ENCODE peak calls at places on chromosomes 3 and 15, in six cellular contexts. D is HCT116, M is left ventricle myocardium inferior, X is nephron progenitor cell, P is right atrium auricular region, Q is astrocyte of the spinal cord. G is an unnamed sample.

GRCh38 chr3:194072097-194072428 is 63.9 kb upstream of the HES1 start:
- DNase-seq in D (no peak), M (no peak), X (no peak), P (no peak), Q (peak), G (no peak)

GRCh38 chr3:185764168-185764988 is 60.5 kb downstream of the IGF2BP2 start:
- DNase-seq in D (no peak), M (no peak), X (no peak), P (no peak), Q (no peak), G (peak)

GRCh38 chr3:193812078-193812725 is 219.2 kb downstream of the OPA1 start:
- DNase-seq in D (no peak), M (no peak), X (no peak), P (no peak), Q (no peak), G (no peak)

GRCh38 chr3:114627760-114628159 is 333.9 kb downstream of the TIGIT start:
- DNase-seq in D (no peak), M (peak), X (no peak), P (peak), Q (no peak), G (no peak)

GRCh38 chr15:99954361-99955180 is 221.3 kb upstream of the LYSMD4 start:
- DNase-seq in D (no peak), M (no peak), X (no peak), P (peak), Q (peak), G (no peak)

GRCh38 chr3:22620498-22620897 is 582.6 kb upstream of the UBE2E2 start:
- DNase-seq in D (no peak), M (no peak), X (no peak), P (no peak), Q (no peak), G (no peak)

GRCh38 chr3:178189854-178190253 is 346.4 kb upstream of the KCNMB2 start:
- DNase-seq in D (no peak), M (no peak), X (no peak), P (no peak), Q (no peak), G (no peak)

GRCh38 chr3:140736863-140737460 is 59.1 kb downstream of the TRIM42 start:
- DNase-seq in D (no peak), M (peak), X (peak), P (peak), Q (peak), G (peak)

GRCh38 chr3:159740054-159740453 is 248.6 kb upstream of the IL12A start:
- DNase-seq in D (no peak), M (no peak), X (no peak), P (no peak), Q (no peak), G (no peak)

GRCh38 chr15:35566991-35567390 is 21.0 kb upstream of the DPH6 start:
- DNase-seq in D (no peak), M (no peak), X (no peak), P (no peak), Q (no peak), G (no peak)

GRCh38 chr3:49333091-49333490 is 6.8 kb downstream of the USP4 start:
- DNase-seq in D (no peak), M (no peak), X (no peak), P (no peak), Q (no peak), G (no peak)

GRCh38 chr3:49324768-49325167 is 15.1 kb downstream of the USP4 start:
- DNase-seq in D (no peak), M (no peak), X (no peak), P (no peak), Q (no peak), G (no peak)

GRCh38 chr3:49329201-49329600 is 10.7 kb downstream of the USP4 start:
- DNase-seq in D (no peak), M (no peak), X (no peak), P (no peak), Q (no peak), G (no peak)

DNA sequence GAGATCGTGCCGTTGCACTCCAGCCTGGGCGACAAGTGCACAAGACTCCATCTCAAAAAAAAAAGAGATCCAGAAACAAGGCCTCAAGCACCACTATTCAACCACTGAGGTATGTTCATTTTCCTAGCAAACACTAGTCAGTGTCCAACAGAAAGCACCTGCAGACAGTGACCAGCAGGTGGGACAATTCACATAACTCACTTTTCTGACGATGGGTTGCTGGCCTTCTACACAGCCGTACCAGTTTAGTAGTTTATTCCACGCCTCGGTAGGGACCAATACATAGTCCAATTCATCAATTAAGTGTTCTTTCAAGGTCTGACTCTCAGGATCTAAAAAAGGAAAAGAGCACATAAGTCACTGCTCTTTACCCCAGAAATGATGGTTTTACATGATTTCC is 12.4 kb downstream of the USP4 start:
- DNase-seq in D (no peak), M (no peak), X (no peak), P (no peak), Q (no peak), G (no peak)
- TF ChIP-seq CTCF in D (no peak), M (no peak), X (no peak), P (peak), Q (peak), G (no peak)

GRCh38 chr15:40258544-40258943 is 19.7 kb downstream of the PAK6 start:
- DNase-seq in D (no peak), M (no peak), X (no peak), P (no peak), Q (peak), G (no peak)
- TF ChIP-seq CTCF in D (no peak), M (no peak), X (no peak), P (no peak), Q (no peak), G (no peak)

DNA sequence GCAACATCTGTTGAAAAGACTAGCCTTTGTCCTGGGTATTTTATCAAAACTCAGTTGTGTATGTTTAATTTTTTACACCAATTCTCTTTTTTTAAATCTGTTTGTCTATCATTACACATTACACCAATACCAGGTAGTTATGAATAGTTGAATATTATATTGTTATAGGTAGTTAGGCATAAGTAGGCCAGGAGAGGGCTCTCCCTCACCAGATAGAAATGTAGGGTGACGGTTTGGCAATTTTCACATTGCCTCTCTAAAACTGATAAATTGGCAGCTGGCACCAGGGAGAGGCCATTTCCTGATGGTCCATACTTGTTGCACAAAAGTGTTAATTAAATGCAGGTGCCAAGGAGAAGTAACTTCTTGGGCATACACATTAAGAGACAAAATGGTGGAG is 483.1 kb upstream of the EPHA6 start:
- DNase-seq in D (no peak), M (no peak), X (no peak), P (no peak), Q (peak), G (peak)
- TF ChIP-seq CTCF in D (no peak), M (no peak), X (no peak), P (no peak), Q (no peak), G (no peak)

GRCh38 chr15:70096215-70096974 is 1.3 kb downstream of the TLE3 start:
- DNase-seq in D (no peak), M (no peak), X (peak), P (no peak), Q (peak), G (peak)
- TF ChIP-seq CTCF in D (no peak), M (no peak), X (no peak), P (no peak), Q (no peak), G (no peak)

GRCh38 chr3:128290484-128290883 is 137.2 kb downstream of the EEFSEC start:
- DNase-seq in D (no peak), M (no peak), X (no peak), P (no peak), Q (no peak), G (no peak)
- TF ChIP-seq CTCF in D (no peak), M (no peak), X (no peak), P (no peak), Q (no peak), G (no peak)

DNA sequence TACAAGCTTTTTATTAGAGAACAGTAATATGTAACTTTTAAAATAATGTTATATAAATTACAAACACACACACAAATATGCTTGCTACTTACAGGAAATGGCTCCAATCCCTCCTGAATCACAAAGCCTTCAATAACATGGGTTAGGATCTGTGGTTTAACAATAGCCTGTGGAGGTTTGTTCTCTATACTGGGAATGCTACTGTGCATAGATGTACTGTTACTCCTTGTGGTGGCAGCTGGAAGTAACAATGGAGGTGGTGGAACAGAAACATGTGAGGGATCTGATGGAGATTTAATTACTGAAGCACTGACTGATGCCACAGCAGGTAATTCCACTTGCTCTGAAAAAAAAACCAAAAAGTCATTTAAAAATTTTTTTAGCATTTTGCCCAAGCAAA is 64.4 kb downstream of the PHC3 start:
- DNase-seq in D (no peak), M (no peak), X (no peak), P (no peak), Q (peak), G (no peak)
- TF ChIP-seq CTCF in D (no peak), M (no peak), X (peak), P (no peak), Q (peak), G (no peak)

GRCh38 chr3:15989419-15989818 is 185.1 kb upstream of the GALNT15 start:
- DNase-seq in D (no peak), M (no peak), X (no peak), P (no peak), Q (no peak), G (no peak)
- TF ChIP-seq CTCF in D (peak), M (peak), X (no peak), P (peak), Q (peak), G (no peak)

GRCh38 chr3:146163584-146163983 is 2.6 kb upstream of the PLOD2 start:
- DNase-seq in D (no peak), M (no peak), X (no peak), P (no peak), Q (peak), G (peak)
- TF ChIP-seq CTCF in D (no peak), M (no peak), X (no peak), P (peak), Q (no peak), G (peak)

GRCh38 chr15:40273428-40273827 is 9.4 kb downstream of the ANKRD63 start:
- DNase-seq in D (no peak), M (no peak), X (no peak), P (no peak), Q (no peak), G (no peak)
- TF ChIP-seq CTCF in D (no peak), M (no peak), X (no peak), P (no peak), Q (no peak), G (no peak)

DNA sequence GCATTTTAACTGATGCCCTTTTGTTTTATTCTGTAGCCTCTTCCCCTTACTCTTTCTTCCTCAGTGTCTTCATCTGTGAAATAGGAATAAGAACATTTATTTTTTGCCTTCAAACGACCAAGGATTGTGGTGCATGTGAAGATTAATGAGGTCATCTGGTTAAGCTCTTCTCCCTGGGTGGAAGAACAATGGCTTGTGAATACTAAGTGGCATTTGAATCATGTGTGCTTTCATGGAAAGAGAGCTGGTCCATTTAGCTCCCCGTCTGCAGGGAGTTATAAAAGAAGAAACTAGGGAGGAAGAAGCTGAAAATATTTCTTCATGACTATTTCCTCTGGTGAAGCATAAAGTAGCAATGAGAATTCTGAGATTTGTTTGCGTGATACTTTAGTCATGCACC is 374.1 kb downstream of the RBMS3 start:
- DNase-seq in D (no peak), M (no peak), X (no peak), P (no peak), Q (no peak), G (no peak)
- TF ChIP-seq CTCF in D (no peak), M (no peak), X (no peak), P (no peak), Q (no peak), G (no peak)

G was measured in Calu3.